ENCODE peak calls at places on chromosomes 16 and 17, in six cellular contexts. J, F, P, Y, V and K are unnamed samples.

GRCh38 chr16:88762941-88763340 is 22.1 kb downstream of the PIEZO1 start:
- DNase-seq in F (no peak), P (no peak), V (no peak), Y (no peak), J (no peak), K (no peak)

GRCh38 chr17:47705536-47706481 is 11.8 kb downstream of the TBKBP1 start:
- DNase-seq in V (no peak), P (no peak), J (no peak), F (no peak), Y (no peak), K (no peak)

GRCh38 chr16:84559311-84559932 is 55.0 kb upstream of the MEAK7 start:
- DNase-seq in Y (no peak), F (peak; percentile 33), J (no peak), P (peak; percentile 60), V (no peak), K (no peak)

GRCh38 chr16:87541004-87541881 is 48.4 kb upstream of the ZCCHC14 start:
- DNase-seq in Y (peak; percentile 51), P (no peak), V (no peak), F (no peak), J (peak; percentile 79), K (no peak)

GRCh38 chr16:19315889-19316288 is 30.4 kb downstream of the CLEC19A start:
- DNase-seq in V (no peak), F (no peak), Y (no peak), P (no peak), J (no peak), K (no peak)

GRCh38 chr17:45575126-45575885 is 84.8 kb upstream of the PLEKHM1 start:
- DNase-seq in J (no peak), V (no peak), F (peak; percentile 7), P (no peak), Y (no peak), K (no peak)

GRCh38 chr16:12719972-12720371 is 83.7 kb downstream of the CPPED1 start:
- DNase-seq in J (no peak), V (no peak), Y (no peak), F (no peak), P (no peak), K (no peak)

GRCh38 chr17:14813649-14814048 is 451.5 kb downstream of the PMP22 start:
- DNase-seq in Y (peak; percentile 4), P (peak; percentile 73), V (no peak), F (peak; percentile 20), J (no peak), K (peak; percentile 52)

GRCh38 chr17:35160354-35161201 is 13.0 kb downstream of the UNC45B start:
- DNase-seq in P (no peak), Y (no peak), J (no peak), V (no peak), F (no peak), K (no peak)

GRCh38 chr17:38425744-38426143 is 2.5 kb upstream of the ARHGAP23 start:
- DNase-seq in V (no peak), Y (no peak), J (no peak), F (no peak), P (no peak), K (no peak)

GRCh38 chr16:3999479-3999868 is 116.8 kb downstream of the ADCY9 start:
- DNase-seq in P (no peak), J (peak; percentile 81), F (no peak), Y (no peak), V (no peak), K (no peak)

GRCh38 chr17:16052486-16052885 is 52.9 kb downstream of the TTC19 start:
- DNase-seq in V (no peak), J (peak; percentile 40), P (no peak), Y (no peak), F (no peak), K (no peak)

GRCh38 chr16:27444015-27444414 is 42.0 kb downstream of the IL21R start:
- DNase-seq in J (peak; percentile 65), V (no peak), F (no peak), Y (no peak), P (no peak), K (no peak)

GRCh38 chr17:77609553-77610517 is 348.7 kb upstream of the TNRC6C start:
- DNase-seq in V (no peak), J (no peak), P (peak; percentile 28), Y (no peak), F (no peak), K (no peak)

GRCh38 chr16:8127096-8127495 is 463.2 kb downstream of the TMEM114 start:
- DNase-seq in J (no peak), V (no peak), F (no peak), Y (no peak), P (no peak), K (no peak)

GRCh38 chr17:4087911-4088693 is 54.7 kb downstream of the ZZEF1 start:
- DNase-seq in V (no peak), F (no peak), Y (no peak), J (peak; percentile 68), P (no peak), K (no peak)

GRCh38 chr16:86604436-86605220 is 26.3 kb downstream of the FOXL1 start:
- DNase-seq in J (no peak), P (no peak), Y (no peak), F (no peak), V (no peak), K (no peak)

GRCh38 chr16:70568601-70569217 is 45.1 kb downstream of the SF3B3 start:
- DNase-seq in Y (no peak), J (peak; percentile 55), P (no peak), V (no peak), F (no peak), K (no peak)

GRCh38 chr17:7293821-7294613 is 422 bp downstream of the YBX2 start:
- DNase-seq in P (peak; percentile 86), V (no peak), J (no peak), F (peak; percentile 62), Y (peak; percentile 52), K (no peak)

DNA sequence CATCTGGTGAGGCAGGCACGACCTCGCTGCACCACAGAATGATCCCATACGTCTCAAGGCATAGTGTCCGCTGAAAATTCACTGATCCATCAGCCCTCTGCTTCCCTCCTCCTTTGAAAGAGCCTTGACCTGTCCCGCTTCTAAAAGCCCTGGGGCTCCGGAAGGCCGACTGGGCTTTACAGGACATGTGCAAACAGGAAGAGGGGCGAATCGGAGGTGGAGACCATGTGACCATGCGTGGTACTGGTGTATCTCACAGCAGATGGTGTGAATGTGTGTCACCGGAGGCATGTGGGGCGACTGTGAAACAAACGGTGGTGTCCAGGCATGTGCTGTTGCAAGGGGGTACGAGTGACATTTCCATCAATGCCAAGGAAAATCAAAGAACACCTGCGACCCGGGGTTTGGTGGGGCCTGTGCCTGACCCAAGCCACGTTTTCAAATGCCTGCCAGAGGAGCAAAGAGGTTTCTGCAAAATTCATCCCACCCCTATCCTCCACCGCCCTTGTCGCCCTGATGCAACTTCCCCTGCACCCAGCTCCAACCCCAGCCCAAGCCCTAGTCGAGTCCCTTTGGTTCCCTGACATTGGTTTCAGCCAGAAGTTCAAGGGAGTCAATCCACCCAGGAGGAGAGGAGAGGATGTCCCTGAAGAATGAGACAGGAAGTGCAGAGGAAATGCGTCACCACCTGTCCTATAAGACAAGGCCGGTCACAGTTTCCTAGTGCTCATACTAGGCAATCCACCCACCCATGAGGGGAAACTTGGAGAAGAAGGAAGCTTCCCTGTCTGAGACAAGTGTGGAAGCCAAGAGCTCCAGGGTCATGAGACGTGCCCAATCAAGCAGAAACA is 5.9 kb upstream of the KCNJ18 start:
- DNase-seq in F (no peak), Y (no peak), P (no peak), V (no peak), J (no peak), K (no peak)
- TF ChIP-seq RAD21 in F (no peak), Y (no peak), P (no peak), V (no peak), J (no peak), K (no peak)

DNA sequence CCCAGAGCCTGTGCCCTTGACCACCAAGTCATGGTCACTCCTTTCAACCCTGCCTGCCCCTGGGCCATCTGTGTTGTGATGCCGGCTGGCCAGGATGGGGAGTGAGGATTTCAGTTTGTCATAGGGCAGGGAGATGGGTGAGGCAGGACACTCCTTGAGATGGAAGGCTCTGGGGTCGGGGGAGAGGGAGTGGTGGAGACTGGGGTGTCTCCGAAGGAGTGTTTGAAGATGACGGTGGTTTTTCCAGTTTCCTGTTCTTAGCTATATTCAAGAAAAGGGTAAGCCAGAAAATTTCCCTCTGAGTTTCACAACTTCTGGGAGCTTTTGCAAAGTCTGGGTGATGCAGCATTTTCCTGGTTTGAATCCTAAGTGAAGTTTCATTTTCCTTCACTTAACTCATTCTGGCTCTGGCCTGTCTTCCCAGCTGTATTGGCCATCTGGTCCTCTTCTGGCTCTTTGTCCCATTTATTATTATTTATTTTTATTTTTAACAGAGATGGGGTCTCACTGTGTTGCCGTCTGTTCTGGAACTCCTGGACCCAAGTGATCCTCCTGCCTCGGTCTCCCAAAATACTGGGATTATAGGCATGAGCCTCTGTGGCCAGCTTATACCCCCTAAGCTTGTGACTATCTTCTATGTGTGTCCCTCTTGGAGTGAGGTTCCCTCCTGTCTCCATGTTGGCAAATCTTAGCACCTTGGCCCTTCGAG is 27.7 kb downstream of the ABCC1 start:
- DNase-seq in F (no peak), J (peak; percentile 84), P (no peak), Y (no peak), V (no peak), K (no peak)
- TF ChIP-seq RAD21 in F (no peak), J (no peak), P (no peak), Y (no peak), V (no peak), K (no peak)

GRCh38 chr16:29767062-29767461 is 11.0 kb upstream of the ZG16 start:
- DNase-seq in Y (no peak), J (no peak), F (no peak), V (no peak), P (no peak), K (no peak)

GRCh38 chr16:29763326-29763725 is 14.7 kb upstream of the ZG16 start:
- DNase-seq in J (no peak), F (no peak), P (no peak), Y (no peak), V (no peak), K (no peak)

GRCh38 chr16:29769507-29769906 is 8.5 kb upstream of the ZG16 start:
- DNase-seq in Y (no peak), V (no peak), P (no peak), J (no peak), F (no peak), K (no peak)

GRCh38 chr16:29761882-29762281 is 16.1 kb upstream of the C16orf54 start:
- DNase-seq in P (no peak), F (no peak), J (no peak), Y (no peak), V (no peak), K (no peak)

GRCh38 chr16:29765167-29766032 is 12.7 kb upstream of the ZG16 start:
- DNase-seq in P (no peak), Y (no peak), V (peak; percentile 50), F (no peak), J (no peak), K (no peak)
- TF ChIP-seq RAD21 in P (no peak), Y (no peak), V (peak; percentile 5), F (no peak), J (no peak), K (no peak)

GRCh38 chr17:59105852-59106462 is 723 bp downstream of the TRIM37 start:
- DNase-seq in F (no peak), V (no peak), J (peak; percentile 41), P (no peak), Y (peak; percentile 84), K (peak; percentile 67)

GRCh38 chr17:59110973-59111372 is 4.3 kb upstream of the TRIM37 start:
- DNase-seq in Y (no peak), F (no peak), V (no peak), J (no peak), P (no peak), K (no peak)

GRCh38 chr17:59108400-59109102 is 1.9 kb upstream of the TRIM37 start:
- DNase-seq in V (no peak), J (no peak), F (no peak), Y (no peak), P (no peak), K (no peak)

GRCh38 chr17:59106463-59107305 is at the start of gene TRIM37:
- DNase-seq in J (peak; percentile 99), V (peak; percentile 100), Y (peak; percentile 99), F (peak; percentile 97), P (peak; percentile 98), K (peak; percentile 100)

GRCh38 chr17:59107306-59107670 is 608 bp upstream of the TRIM37 start:
- DNase-seq in F (no peak), P (no peak), V (no peak), Y (no peak), J (no peak), K (no peak)
- TF ChIP-seq RAD21 in F (no peak), P (no peak), V (no peak), Y (no peak), J (no peak), K (no peak)